ENCODE peak calls at places on chromosomes 2 and 18, in six cellular contexts. G is Jurkat, Clone E6-1; R is ovary; A is frontal cortex; N is kidney; E is fibroblast of pulmonary artery. B is an unnamed sample.

GRCh38 chr2:128494640-128495321 is 176.1 kb upstream of the HS6ST1 start:
- DNase-seq in A (no peak), E (peak; percentile 90), G (no peak), R (peak; percentile 73), N (no peak), B (peak; percentile 57)

GRCh38 chr2:37784759-37785149 is 113.3 kb upstream of the CDC42EP3 start:
- DNase-seq in E (no peak), R (no peak), G (no peak), N (no peak), A (no peak), B (no peak)

GRCh38 chr2:159677654-159678053 is 34.7 kb upstream of the MARCHF7 start:
- DNase-seq in A (no peak), E (peak; percentile 57), G (no peak), R (no peak), N (no peak), B (no peak)

GRCh38 chr2:127106457-127106997 is 427 bp downstream of the BIN1 start:
- DNase-seq in E (no peak), R (peak; percentile 66), N (peak; percentile 86), G (no peak), A (peak; percentile 50), B (peak; percentile 15)

GRCh38 chr2:85318222-85319182 is 9.3 kb downstream of the TGOLN2 start:
- DNase-seq in E (peak; percentile 61), R (no peak), A (no peak), G (no peak), N (no peak), B (no peak)

GRCh38 chr2:37809525-37809924 is 115.6 kb upstream of the RMDN2 start:
- DNase-seq in A (no peak), N (no peak), G (no peak), R (peak; percentile 61), E (peak; percentile 77), B (peak; percentile 61)

GRCh38 chr2:8168007-8168717 is 513.7 kb upstream of the ID2 start:
- DNase-seq in R (no peak), N (no peak), E (no peak), G (no peak), A (no peak), B (no peak)

GRCh38 chr18:3466051-3466450 is 16.1 kb downstream of the TGIF1 start:
- DNase-seq in R (no peak), G (no peak), E (peak; percentile 93), N (no peak), A (no peak), B (peak; percentile 48)

GRCh38 chr2:149885946-149886345 is 298.4 kb upstream of the MMADHC start:
- DNase-seq in E (no peak), A (no peak), R (no peak), G (no peak), N (no peak), B (no peak)

GRCh38 chr18:63079114-63079513 is 240.5 kb downstream of the BCL2 start:
- DNase-seq in R (no peak), A (no peak), E (no peak), G (no peak), N (no peak), B (no peak)

GRCh38 chr2:83787189-83787588 is 671.9 kb downstream of the SUCLG1 start:
- DNase-seq in N (no peak), R (no peak), E (no peak), G (no peak), A (no peak), B (no peak)

GRCh38 chr18:59909289-59910036 is 9.7 kb downstream of the PMAIP1 start:
- DNase-seq in A (no peak), G (no peak), E (peak; percentile 56), R (no peak), N (no peak), B (no peak)

B was measured in lower leg skin.